ENCODE peak calls at places on chromosomes 11 and 22, in nine cellular contexts. S is substantia nigra, A is astrocyte, V is stomach, Z is DND-41, D is adrenal gland, J is breast epithelium, O is A549, I is PC-9. L is an unnamed sample.

GRCh38 chr11:10925149-10925926 is 67.5 kb upstream of the ZBED5 start:
- DNase-seq in S (no peak), A (no peak), V (no peak), Z (no peak), D (no peak), J (no peak), O (peak), I (peak), L (no peak)

GRCh38 chr22:17120281-17120680 is 879 bp downstream of the TMEM121B start:
- DNase-seq in S (no peak), A (peak), V (peak), Z (peak), D (peak), J (no peak), O (peak), I (no peak), L (no peak)

GRCh38 chr22:39144101-39144815 is 8.2 kb downstream of the CBX7 start:
- DNase-seq in S (no peak), A (peak), V (peak), Z (peak), D (no peak), J (peak), O (no peak), I (no peak), L (peak)

GRCh38 chr22:41683616-41684015 is 5.1 kb downstream of the SNU13 start:
- DNase-seq in S (no peak), A (no peak), V (no peak), Z (no peak), D (no peak), J (no peak), O (no peak), I (peak), L (no peak)

GRCh38 chr11:86785576-86785975 is 14.8 kb upstream of the PRSS23 start:
- DNase-seq in S (no peak), A (no peak), V (no peak), Z (no peak), D (no peak), J (no peak), O (no peak), I (peak), L (no peak)

GRCh38 chr22:36743591-36744412 is 32.1 kb downstream of the IFT27 start:
- DNase-seq in S (no peak), A (no peak), V (no peak), Z (no peak), D (no peak), J (no peak), O (no peak), I (no peak), L (no peak)

GRCh38 chr11:121563003-121563402 is 110.2 kb upstream of the SORL1-AS1 start:
- DNase-seq in S (no peak), A (no peak), V (no peak), Z (no peak), D (no peak), J (no peak), O (no peak), I (no peak), L (no peak)

GRCh38 chr11:31810779-31811647 is at the start of gene PAX6:
- DNase-seq in S (peak), A (peak), V (no peak), Z (no peak), D (peak), J (no peak), O (peak), I (peak), L (no peak)

GRCh38 chr11:128061321-128061871 is 526.0 kb downstream of the ETS1 start:
- DNase-seq in S (no peak), A (peak), V (no peak), Z (peak), D (no peak), J (no peak), O (no peak), I (peak), L (no peak)

GRCh38 chr11:62832346-62833234 is at the start of gene TEX54:
- DNase-seq in S (no peak), A (no peak), V (peak), Z (no peak), D (peak), J (peak), O (no peak), I (peak), L (peak)

GRCh38 chr22:46556775-46557174 is 19.4 kb upstream of the CELSR1 start:
- DNase-seq in S (no peak), A (no peak), V (no peak), Z (no peak), D (no peak), J (no peak), O (no peak), I (no peak), L (no peak)

GRCh38 chr22:46551996-46552395 is 14.6 kb upstream of the CELSR1 start:
- DNase-seq in S (no peak), A (no peak), V (no peak), Z (no peak), D (no peak), J (no peak), O (no peak), I (no peak), L (no peak)

GRCh38 chr22:46551321-46551720 is 13.9 kb upstream of the CELSR1 start:
- DNase-seq in S (no peak), A (no peak), V (no peak), Z (no peak), D (no peak), J (no peak), O (no peak), I (no peak), L (no peak)

GRCh38 chr22:46549971-46550641 is 12.7 kb upstream of the CELSR1 start:
- DNase-seq in S (no peak), A (no peak), V (no peak), Z (no peak), D (no peak), J (no peak), O (no peak), I (no peak), L (no peak)

DNA sequence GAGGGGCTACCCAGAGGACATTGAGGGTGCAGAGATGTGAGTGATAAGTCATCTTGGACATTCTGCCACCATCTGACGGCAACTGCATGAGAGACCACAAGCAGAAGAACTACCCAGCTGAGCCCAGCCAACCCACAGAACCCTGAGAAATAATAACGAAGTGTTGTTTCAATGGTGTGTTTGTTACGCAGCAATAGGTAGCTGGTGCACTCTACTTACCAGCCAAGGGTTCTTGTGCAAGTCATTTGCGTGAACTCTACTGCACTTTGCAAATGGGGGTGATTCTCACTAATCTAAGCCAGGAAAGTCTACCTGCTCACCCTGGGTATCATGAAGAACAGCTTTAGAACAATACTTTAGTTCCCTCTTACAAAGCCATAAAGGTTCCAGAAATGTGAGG is 15.8 kb upstream of the CELSR1 start:
- DNase-seq in S (no peak), A (no peak), V (no peak), Z (no peak), D (no peak), J (no peak), O (no peak), I (no peak), L (no peak)
- H3K27ac ChIP-seq in S (no peak), A (no peak), V (no peak), Z (no peak), D (no peak), J (no peak), O (no peak), I (no peak), L (no peak)

GRCh38 chr11:60795291-60795690 is 10.2 kb downstream of the MS4A10 start:
- DNase-seq in S (no peak), A (no peak), V (no peak), Z (no peak), D (no peak), J (no peak), O (no peak), I (no peak), L (no peak)
- H3K27ac ChIP-seq in S (no peak), A (no peak), V (no peak), Z (no peak), D (no peak), J (no peak), O (no peak), I (no peak), L (no peak)

DNA sequence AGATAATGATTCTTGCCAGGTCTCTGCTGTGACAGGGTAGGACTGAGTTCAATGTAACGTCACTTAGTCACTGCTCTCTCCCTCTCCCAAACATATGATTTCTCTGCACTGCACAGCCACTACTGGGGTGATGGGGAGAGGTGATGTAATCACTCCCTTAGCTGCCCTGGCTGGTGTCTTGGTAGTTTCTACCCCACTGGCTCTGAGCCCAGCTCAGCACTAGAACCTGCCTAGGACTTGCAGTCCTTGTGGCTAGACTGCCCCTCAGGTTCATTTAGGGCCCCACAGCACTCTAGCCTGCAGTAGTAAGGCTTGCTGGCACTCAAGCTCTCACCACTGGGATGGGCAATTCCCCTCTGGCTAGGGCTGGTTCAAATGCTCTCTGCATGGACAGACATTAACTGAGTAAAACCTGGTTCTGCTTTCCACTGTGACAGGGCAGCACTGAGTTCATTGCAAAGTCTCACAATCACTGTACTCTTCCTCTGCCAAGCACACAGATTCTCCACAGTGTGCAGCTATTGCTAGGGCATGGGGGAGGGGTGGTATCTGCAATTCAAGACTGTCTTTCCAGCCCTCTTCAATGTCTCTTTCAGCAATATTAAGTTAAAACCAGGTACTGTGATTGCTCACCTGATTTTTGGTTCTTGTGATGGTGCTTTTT is 571.4 kb upstream of the FAT3 start:
- DNase-seq in S (no peak), A (no peak), V (no peak), Z (no peak), D (no peak), J (no peak), O (no peak), I (no peak), L (no peak)
- H3K27ac ChIP-seq in S (no peak), A (no peak), V (no peak), Z (no peak), D (no peak), J (no peak), O (no peak), I (no peak), L (no peak)

GRCh38 chr11:126061707-126062678 is 673 bp downstream of the CDON start:
- DNase-seq in S (no peak), A (no peak), V (no peak), Z (no peak), D (peak), J (no peak), O (peak), I (peak), L (peak)
- H3K27ac ChIP-seq in S (peak), A (no peak), V (peak), Z (no peak), D (no peak), J (peak), O (peak), I (no peak), L (peak)

DNA sequence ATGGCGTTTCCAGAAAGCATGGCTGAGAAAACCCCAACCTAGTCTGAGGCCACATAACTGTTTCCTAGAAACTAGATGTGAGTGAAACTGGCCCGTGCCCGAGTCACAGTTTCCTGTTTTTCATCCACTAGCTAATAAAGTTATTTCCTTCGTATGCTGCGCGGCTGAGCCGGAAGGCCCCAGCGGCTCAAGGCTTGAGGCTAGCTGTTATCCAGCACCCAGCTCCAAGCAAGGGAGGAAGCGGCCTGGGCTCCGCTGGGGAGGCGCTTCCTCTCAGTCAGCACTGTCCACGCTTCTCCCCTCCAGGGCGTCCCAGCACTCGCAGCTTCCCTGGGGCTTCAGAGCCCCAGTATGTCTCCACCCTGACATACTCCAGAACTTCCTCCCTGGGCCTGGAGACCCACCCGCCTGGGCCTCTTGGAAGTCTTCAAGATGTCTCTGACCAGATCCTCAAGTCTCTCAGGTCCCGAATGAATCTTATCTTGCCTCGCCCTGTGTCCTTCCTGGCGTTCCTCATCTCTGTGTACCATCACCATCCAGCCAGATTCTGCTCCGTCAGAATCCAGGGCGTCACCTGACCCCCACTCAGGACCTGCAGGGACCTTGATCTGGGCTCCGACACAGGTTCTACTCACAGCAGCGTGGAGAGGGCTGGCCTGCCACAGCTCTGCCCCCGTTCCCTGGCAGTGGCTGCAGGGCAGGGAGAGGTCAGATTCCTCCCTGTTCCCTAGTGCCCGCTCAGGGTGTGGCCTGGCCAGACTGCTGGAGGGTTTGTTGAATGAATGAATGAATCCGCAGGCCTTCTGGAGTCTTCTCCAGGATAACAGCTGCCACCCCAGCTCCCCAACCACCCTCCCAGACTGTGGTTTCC is 81.9 kb downstream of the LRRC32 start:
- DNase-seq in S (peak), A (no peak), V (peak), Z (no peak), D (peak), J (no peak), O (no peak), I (no peak), L (peak)
- H3K27ac ChIP-seq in S (no peak), A (no peak), V (peak), Z (no peak), D (peak), J (peak), O (no peak), I (no peak), L (peak)

GRCh38 chr11:12177739-12178338 is 67.4 kb downstream of the MICAL2 start:
- DNase-seq in S (no peak), A (peak), V (no peak), Z (no peak), D (no peak), J (no peak), O (peak), I (peak), L (no peak)

GRCh38 chr11:12179521-12179920 is 69.1 kb downstream of the MICAL2 start:
- DNase-seq in S (no peak), A (no peak), V (no peak), Z (no peak), D (no peak), J (no peak), O (no peak), I (no peak), L (no peak)

GRCh38 chr11:12182650-12183511 is 72.5 kb downstream of the MICAL2 start:
- DNase-seq in S (no peak), A (peak), V (no peak), Z (no peak), D (no peak), J (no peak), O (peak), I (peak), L (no peak)

GRCh38 chr11:12179019-12179418 is 68.6 kb downstream of the MICAL2 start:
- DNase-seq in S (no peak), A (no peak), V (peak), Z (no peak), D (no peak), J (no peak), O (no peak), I (no peak), L (peak)

GRCh38 chr11:12180257-12181205 is 70.1 kb downstream of the MICAL2 start:
- DNase-seq in S (no peak), A (no peak), V (no peak), Z (no peak), D (no peak), J (no peak), O (no peak), I (no peak), L (no peak)
- H3K27ac ChIP-seq in S (no peak), A (peak), V (peak), Z (no peak), D (no peak), J (no peak), O (peak), I (peak), L (no peak)

DNA sequence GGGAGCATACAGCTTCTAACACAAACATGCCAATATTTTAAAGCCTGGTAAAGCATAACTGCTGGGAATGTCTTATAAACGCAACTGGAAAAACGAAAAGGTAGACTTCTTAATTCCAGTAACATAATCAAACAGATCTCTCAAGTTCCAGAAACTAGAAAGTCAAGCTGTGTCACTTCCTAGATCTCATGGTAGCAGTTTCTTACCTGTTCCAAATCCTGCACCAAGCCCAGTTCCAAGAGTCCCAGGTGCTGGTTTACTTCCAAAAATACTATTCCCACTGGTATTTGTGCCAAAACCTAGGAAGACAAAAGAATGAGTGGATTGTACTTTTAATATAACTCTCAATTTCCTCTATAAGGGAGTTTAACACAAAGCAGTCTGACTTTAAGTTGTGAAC is 44.2 kb downstream of the NUP98 start:
- DNase-seq in S (no peak), A (no peak), V (no peak), Z (no peak), D (no peak), J (no peak), O (no peak), I (no peak), L (no peak)
- H3K27ac ChIP-seq in S (no peak), A (no peak), V (no peak), Z (no peak), D (no peak), J (peak), O (no peak), I (no peak), L (no peak)

DNA sequence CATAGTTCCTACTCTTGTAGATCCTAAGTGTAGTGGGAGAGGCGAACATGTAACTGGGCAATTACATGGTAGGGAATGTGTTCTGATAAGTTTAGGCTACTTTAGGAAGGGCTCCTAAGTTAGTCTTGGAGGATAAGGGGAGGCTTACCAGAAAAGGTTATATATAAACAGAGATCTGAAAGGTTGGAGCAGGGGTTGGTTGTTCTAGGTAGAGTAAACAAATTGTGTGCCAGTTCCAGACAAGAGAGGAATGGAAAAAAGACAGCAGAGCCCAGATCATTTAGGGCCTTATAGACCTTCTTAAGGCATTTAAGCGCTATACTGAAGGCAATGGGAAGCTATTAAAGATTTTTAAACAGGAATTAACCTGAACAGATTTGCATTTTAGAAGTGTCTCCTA is 74.4 kb downstream of the TRIM44 start:
- DNase-seq in S (no peak), A (no peak), V (no peak), Z (no peak), D (no peak), J (no peak), O (no peak), I (no peak), L (no peak)
- H3K27ac ChIP-seq in S (no peak), A (no peak), V (no peak), Z (no peak), D (no peak), J (no peak), O (no peak), I (no peak), L (no peak)

GRCh38 chr11:108117746-108118371 is 3.5 kb upstream of the ACAT1 start:
- DNase-seq in S (no peak), A (peak), V (no peak), Z (no peak), D (no peak), J (no peak), O (peak), I (peak), L (no peak)

GRCh38 chr11:108111126-108111525 is 10.2 kb upstream of the ACAT1 start:
- DNase-seq in S (no peak), A (no peak), V (no peak), Z (no peak), D (no peak), J (no peak), O (no peak), I (no peak), L (no peak)

GRCh38 chr11:108121274-108122155 is at the start of gene ACAT1:
- DNase-seq in S (peak), A (peak), V (peak), Z (peak), D (peak), J (peak), O (peak), I (peak), L (peak)

GRCh38 chr11:108112059-108112458 is 9.3 kb upstream of the ACAT1 start:
- DNase-seq in S (no peak), A (no peak), V (no peak), Z (no peak), D (no peak), J (no peak), O (no peak), I (no peak), L (no peak)

GRCh38 chr11:108115495-108116140 is 5.7 kb upstream of the ACAT1 start:
- DNase-seq in S (peak), A (peak), V (peak), Z (no peak), D (peak), J (peak), O (peak), I (peak), L (peak)
- H3K27ac ChIP-seq in S (peak), A (peak), V (peak), Z (no peak), D (peak), J (no peak), O (peak), I (no peak), L (peak)

L was measured in colonic mucosa.